ENCODE peak calls at places on chromosomes 6 and 20, in seven cellular contexts. One of them, this sample, is unnamed.

GRCh38 chr20:48019940-48020339 is 234.7 kb upstream of the SULF2 start:
- DNase-seq in sigmoid colon: no peak
- DNase-seq in uterus: no peak
- DNase-seq in brain microvascular endothelial cell: no peak
- DNase-seq in neuronal stem cell: no peak
- DNase-seq in psoas muscle: no peak
- DNase-seq in stomach: no peak
- DNase-seq in this sample: no peak

GRCh38 chr6:12331951-12332749 is 42.0 kb downstream of the EDN1 start:
- DNase-seq in sigmoid colon: no peak
- DNase-seq in psoas muscle: no peak
- DNase-seq in brain microvascular endothelial cell: no peak
- DNase-seq in stomach: peak
- DNase-seq in uterus: no peak
- DNase-seq in neuronal stem cell: no peak
- DNase-seq in this sample: no peak

GRCh38 chr6:110523461-110524021 is 47.1 kb upstream of the SLC22A16 start:
- DNase-seq in stomach: no peak
- DNase-seq in uterus: no peak
- DNase-seq in neuronal stem cell: no peak
- DNase-seq in sigmoid colon: no peak
- DNase-seq in psoas muscle: no peak
- DNase-seq in brain microvascular endothelial cell: no peak
- DNase-seq in this sample: no peak

GRCh38 chr6:130869681-130870080 is 42.5 kb downstream of the SMLR1 start:
- DNase-seq in psoas muscle: no peak
- DNase-seq in neuronal stem cell: no peak
- DNase-seq in sigmoid colon: no peak
- DNase-seq in uterus: no peak
- DNase-seq in stomach: no peak
- DNase-seq in brain microvascular endothelial cell: no peak
- DNase-seq in this sample: no peak

GRCh38 chr6:78010130-78010529 is 357.3 kb downstream of the MEI4 start:
- DNase-seq in brain microvascular endothelial cell: no peak
- DNase-seq in psoas muscle: no peak
- DNase-seq in neuronal stem cell: no peak
- DNase-seq in sigmoid colon: no peak
- DNase-seq in stomach: no peak
- DNase-seq in uterus: no peak
- DNase-seq in this sample: no peak

GRCh38 chr6:87088076-87088475 is 6.8 kb downstream of the CGA start:
- DNase-seq in stomach: no peak
- DNase-seq in sigmoid colon: no peak
- DNase-seq in uterus: no peak
- DNase-seq in neuronal stem cell: no peak
- DNase-seq in psoas muscle: no peak
- DNase-seq in brain microvascular endothelial cell: no peak
- DNase-seq in this sample: no peak

GRCh38 chr6:39861663-39862062 is 69.5 kb downstream of the DAAM2 start:
- DNase-seq in stomach: no peak
- DNase-seq in psoas muscle: no peak
- DNase-seq in brain microvascular endothelial cell: no peak
- DNase-seq in uterus: no peak
- DNase-seq in neuronal stem cell: no peak
- DNase-seq in sigmoid colon: peak
- DNase-seq in this sample: no peak

GRCh38 chr6:28719275-28719940 is 193.7 kb downstream of the GPX5 start:
- DNase-seq in sigmoid colon: no peak
- DNase-seq in stomach: no peak
- DNase-seq in brain microvascular endothelial cell: peak
- DNase-seq in neuronal stem cell: no peak
- DNase-seq in uterus: no peak
- DNase-seq in psoas muscle: no peak
- DNase-seq in this sample: no peak

GRCh38 chr6:7146079-7146828 is 38.5 kb downstream of the RREB1 start:
- DNase-seq in stomach: peak
- DNase-seq in neuronal stem cell: no peak
- DNase-seq in uterus: peak
- DNase-seq in brain microvascular endothelial cell: peak
- DNase-seq in sigmoid colon: peak
- DNase-seq in psoas muscle: peak
- DNase-seq in this sample: no peak

GRCh38 chr6:7145269-7146078 is 37.7 kb downstream of the RREB1 start:
- DNase-seq in brain microvascular endothelial cell: no peak
- DNase-seq in sigmoid colon: no peak
- DNase-seq in uterus: no peak
- DNase-seq in psoas muscle: no peak
- DNase-seq in neuronal stem cell: no peak
- DNase-seq in stomach: peak
- DNase-seq in this sample: no peak

GRCh38 chr6:7147051-7147671 is 39.4 kb downstream of the RREB1 start:
- DNase-seq in sigmoid colon: no peak
- DNase-seq in psoas muscle: no peak
- DNase-seq in neuronal stem cell: no peak
- DNase-seq in brain microvascular endothelial cell: no peak
- DNase-seq in uterus: no peak
- DNase-seq in stomach: no peak
- DNase-seq in this sample: no peak

GRCh38 chr6:7150381-7151064 is 42.8 kb downstream of the RREB1 start:
- DNase-seq in sigmoid colon: no peak
- DNase-seq in neuronal stem cell: no peak
- DNase-seq in brain microvascular endothelial cell: no peak
- DNase-seq in psoas muscle: no peak
- DNase-seq in uterus: no peak
- DNase-seq in stomach: no peak
- DNase-seq in this sample: no peak

DNA sequence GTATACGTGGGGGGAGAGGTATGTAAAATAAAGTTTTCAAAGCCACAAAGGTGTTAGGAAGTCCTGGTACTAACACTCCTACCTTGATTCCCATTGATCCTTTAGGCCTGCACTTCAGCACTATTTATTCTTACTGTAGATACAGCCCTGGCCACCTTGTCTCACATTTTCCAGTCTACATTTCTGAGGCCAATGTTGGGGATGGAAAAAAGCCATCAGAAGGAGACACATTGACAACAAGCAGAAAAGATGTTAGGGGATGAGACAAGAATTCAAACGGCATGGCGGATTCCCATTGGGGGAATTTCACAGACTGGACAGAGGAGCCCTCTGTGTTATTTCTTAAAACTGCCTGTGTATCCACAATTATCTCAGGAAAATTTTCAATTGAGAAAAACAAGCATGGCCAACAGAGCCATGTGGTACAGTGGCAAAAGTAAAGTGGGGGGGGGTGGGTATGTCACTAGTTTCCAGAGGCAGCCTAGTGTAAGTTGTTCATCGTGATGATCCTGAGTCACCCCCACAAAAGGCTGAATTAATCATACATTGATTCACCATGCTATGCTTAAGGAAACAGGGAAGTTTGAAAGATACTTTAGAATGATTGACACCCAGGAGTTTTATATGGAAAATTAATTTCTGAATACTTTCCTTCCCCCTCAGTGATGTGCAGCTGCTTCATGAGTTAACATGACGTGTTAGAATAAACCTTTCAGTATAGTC is 40.5 kb downstream of the RREB1 start:
- DNase-seq in neuronal stem cell: no peak
- DNase-seq in stomach: no peak
- DNase-seq in uterus: no peak
- DNase-seq in psoas muscle: no peak
- DNase-seq in sigmoid colon: no peak
- DNase-seq in brain microvascular endothelial cell: peak
- DNase-seq in this sample: no peak
- H3K27ac ChIP-seq in neuronal stem cell: no peak
- H3K27ac ChIP-seq in stomach: peak
- H3K27ac ChIP-seq in uterus: no peak
- H3K27ac ChIP-seq in psoas muscle: peak
- H3K27ac ChIP-seq in sigmoid colon: peak
- H3K27ac ChIP-seq in brain microvascular endothelial cell: peak
- H3K27ac ChIP-seq in this sample: peak

GRCh38 chr20:49482621-49483017 is at the start of gene KCNB1:
- DNase-seq in uterus: peak
- DNase-seq in stomach: peak
- DNase-seq in sigmoid colon: peak
- DNase-seq in psoas muscle: peak
- DNase-seq in brain microvascular endothelial cell: peak
- DNase-seq in neuronal stem cell: peak
- DNase-seq in this sample: no peak

GRCh38 chr20:49482173-49482572 is 295 bp downstream of the KCNB1 start:
- DNase-seq in brain microvascular endothelial cell: no peak
- DNase-seq in sigmoid colon: no peak
- DNase-seq in psoas muscle: no peak
- DNase-seq in neuronal stem cell: no peak
- DNase-seq in stomach: no peak
- DNase-seq in uterus: no peak
- DNase-seq in this sample: no peak

GRCh38 chr20:49483018-49483705 is 694 bp upstream of the KCNB1 start:
- DNase-seq in psoas muscle: no peak
- DNase-seq in neuronal stem cell: peak
- DNase-seq in stomach: no peak
- DNase-seq in uterus: peak
- DNase-seq in brain microvascular endothelial cell: no peak
- DNase-seq in sigmoid colon: no peak
- DNase-seq in this sample: no peak

GRCh38 chr20:49484180-49485140 is 2.0 kb upstream of the KCNB1 start:
- DNase-seq in psoas muscle: peak
- DNase-seq in stomach: peak
- DNase-seq in uterus: peak
- DNase-seq in brain microvascular endothelial cell: peak
- DNase-seq in sigmoid colon: peak
- DNase-seq in neuronal stem cell: peak
- DNase-seq in this sample: no peak

DNA sequence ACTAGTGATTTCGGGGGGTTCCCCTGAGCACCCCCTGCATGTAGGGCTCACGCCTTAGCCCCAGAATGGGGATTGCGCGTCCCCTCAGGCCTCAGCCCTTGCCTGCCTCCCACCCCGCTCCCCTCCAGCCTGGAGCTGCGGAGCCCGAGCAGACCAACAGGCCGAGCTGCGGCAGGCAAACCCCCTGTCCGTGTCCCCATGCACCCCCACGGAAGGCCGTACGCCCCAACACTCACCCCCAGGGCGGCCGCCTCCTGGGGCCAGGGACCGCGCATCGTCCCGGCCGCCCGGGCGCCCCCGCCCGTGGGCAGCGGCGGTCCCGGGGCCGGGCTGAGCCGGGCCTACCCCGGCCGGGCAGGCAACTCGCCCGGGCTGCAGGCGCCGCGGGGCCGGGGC is 1.2 kb upstream of the KCNB1 start:
- DNase-seq in neuronal stem cell: peak
- DNase-seq in uterus: no peak
- DNase-seq in brain microvascular endothelial cell: no peak
- DNase-seq in stomach: no peak
- DNase-seq in sigmoid colon: no peak
- DNase-seq in psoas muscle: no peak
- DNase-seq in this sample: no peak
- H3K4me3 ChIP-seq in neuronal stem cell: peak
- H3K4me3 ChIP-seq in uterus: peak
- H3K4me3 ChIP-seq in brain microvascular endothelial cell: no peak
- H3K4me3 ChIP-seq in stomach: peak
- H3K4me3 ChIP-seq in sigmoid colon: peak
- H3K4me3 ChIP-seq in psoas muscle: peak
- H3K4me3 ChIP-seq in this sample: peak

GRCh38 chr6:143402721-143403336 is 47.7 kb downstream of the ADAT2 start:
- DNase-seq in neuronal stem cell: no peak
- DNase-seq in brain microvascular endothelial cell: no peak
- DNase-seq in sigmoid colon: no peak
- DNase-seq in stomach: no peak
- DNase-seq in psoas muscle: no peak
- DNase-seq in uterus: no peak
- DNase-seq in this sample: no peak

GRCh38 chr6:143399176-143399575 is 51.3 kb downstream of the ADAT2 start:
- DNase-seq in brain microvascular endothelial cell: no peak
- DNase-seq in sigmoid colon: no peak
- DNase-seq in uterus: no peak
- DNase-seq in neuronal stem cell: no peak
- DNase-seq in psoas muscle: no peak
- DNase-seq in stomach: no peak
- DNase-seq in this sample: no peak

GRCh38 chr6:143401636-143402370 is 48.7 kb downstream of the ADAT2 start:
- DNase-seq in neuronal stem cell: no peak
- DNase-seq in psoas muscle: no peak
- DNase-seq in sigmoid colon: no peak
- DNase-seq in stomach: no peak
- DNase-seq in brain microvascular endothelial cell: no peak
- DNase-seq in uterus: no peak
- DNase-seq in this sample: no peak

GRCh38 chr6:143400258-143401059 is 50.0 kb downstream of the ADAT2 start:
- DNase-seq in stomach: peak
- DNase-seq in uterus: no peak
- DNase-seq in sigmoid colon: no peak
- DNase-seq in psoas muscle: no peak
- DNase-seq in neuronal stem cell: no peak
- DNase-seq in brain microvascular endothelial cell: no peak
- DNase-seq in this sample: no peak

DNA sequence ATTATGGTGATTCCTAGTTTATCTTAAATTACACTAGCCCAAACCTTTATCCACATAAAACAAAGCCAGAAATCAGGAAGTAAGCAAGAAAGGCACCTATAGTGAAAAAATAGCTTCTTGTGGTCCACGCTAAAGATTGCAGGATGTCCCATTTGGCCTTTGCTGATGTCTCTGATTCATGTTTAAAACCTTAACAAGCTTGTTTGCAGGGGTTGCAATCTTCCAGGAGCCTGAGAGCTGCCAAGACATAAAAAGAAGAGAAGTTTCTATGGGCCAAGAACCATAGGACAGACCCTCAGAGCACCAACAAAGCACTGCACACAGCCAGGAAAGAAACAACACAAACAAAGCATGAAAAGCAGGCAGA is 49.5 kb downstream of the ADAT2 start:
- DNase-seq in brain microvascular endothelial cell: no peak
- DNase-seq in uterus: no peak
- DNase-seq in neuronal stem cell: no peak
- DNase-seq in sigmoid colon: no peak
- DNase-seq in psoas muscle: no peak
- DNase-seq in stomach: no peak
- DNase-seq in this sample: no peak
- H3K27ac ChIP-seq in brain microvascular endothelial cell: no peak
- H3K27ac ChIP-seq in uterus: no peak
- H3K27ac ChIP-seq in neuronal stem cell: no peak
- H3K27ac ChIP-seq in sigmoid colon: no peak
- H3K27ac ChIP-seq in psoas muscle: no peak
- H3K27ac ChIP-seq in stomach: peak
- H3K27ac ChIP-seq in this sample: no peak

GRCh38 chr20:5044075-5044620 is 42.8 kb upstream of the SLC23A2 start:
- DNase-seq in psoas muscle: no peak
- DNase-seq in neuronal stem cell: no peak
- DNase-seq in stomach: no peak
- DNase-seq in uterus: no peak
- DNase-seq in brain microvascular endothelial cell: no peak
- DNase-seq in sigmoid colon: no peak
- DNase-seq in this sample: no peak

GRCh38 chr20:5039255-5039657 is 37.9 kb upstream of the SLC23A2 start:
- DNase-seq in sigmoid colon: no peak
- DNase-seq in brain microvascular endothelial cell: no peak
- DNase-seq in stomach: no peak
- DNase-seq in uterus: no peak
- DNase-seq in neuronal stem cell: no peak
- DNase-seq in psoas muscle: no peak
- DNase-seq in this sample: no peak

GRCh38 chr20:5039889-5040288 is 38.6 kb upstream of the SLC23A2 start:
- DNase-seq in brain microvascular endothelial cell: no peak
- DNase-seq in uterus: no peak
- DNase-seq in stomach: no peak
- DNase-seq in psoas muscle: no peak
- DNase-seq in sigmoid colon: no peak
- DNase-seq in neuronal stem cell: no peak
- DNase-seq in this sample: no peak

GRCh38 chr20:5040345-5040744 is 39.0 kb upstream of the SLC23A2 start:
- DNase-seq in sigmoid colon: no peak
- DNase-seq in brain microvascular endothelial cell: no peak
- DNase-seq in stomach: no peak
- DNase-seq in neuronal stem cell: no peak
- DNase-seq in uterus: no peak
- DNase-seq in psoas muscle: no peak
- DNase-seq in this sample: no peak

GRCh38 chr20:5041433-5041832 is 40.1 kb upstream of the SLC23A2 start:
- DNase-seq in uterus: no peak
- DNase-seq in stomach: no peak
- DNase-seq in psoas muscle: no peak
- DNase-seq in brain microvascular endothelial cell: peak
- DNase-seq in sigmoid colon: no peak
- DNase-seq in neuronal stem cell: no peak
- DNase-seq in this sample: no peak
- H3K4me3 ChIP-seq in uterus: no peak
- H3K4me3 ChIP-seq in stomach: no peak
- H3K4me3 ChIP-seq in psoas muscle: no peak
- H3K4me3 ChIP-seq in brain microvascular endothelial cell: no peak
- H3K4me3 ChIP-seq in sigmoid colon: no peak
- H3K4me3 ChIP-seq in neuronal stem cell: no peak
- H3K4me3 ChIP-seq in this sample: no peak

This sample was measured in esophagus squamous epithelium.